ENCODE peak calls at places on chromosome 15, in five cellular contexts. E is CD8-positive, alpha-beta memory T cell; A is Peyer's patch; O is heart left ventricle; U is breast epithelium. V is an unnamed sample.

GRCh38 chr15:60727260-60727659 is 248.3 kb upstream of the ICE2 start:
- DNase-seq in E (no peak), A (no peak), U (no peak), O (no peak), V (no peak)

GRCh38 chr15:41777421-41777973 is 3.2 kb downstream of the MAPKBP1 start:
- DNase-seq in O (no peak), A (no peak), E (no peak), U (no peak), V (no peak)

GRCh38 chr15:70415330-70415884 is 317.7 kb upstream of the TLE3 start:
- DNase-seq in O (no peak), E (no peak), U (no peak), A (no peak), V (no peak)

GRCh38 chr15:80611543-80612080 is 83.5 kb upstream of the ABHD17C start:
- DNase-seq in A (no peak), E (no peak), U (no peak), O (no peak), V (no peak)

GRCh38 chr15:41494922-41495735 is 1.5 kb downstream of the ITPKA start:
- DNase-seq in O (no peak), U (no peak), E (no peak), A (peak; percentile 36), V (peak; percentile 20)

GRCh38 chr15:99411234-99411633 is 154.6 kb upstream of the MEF2A start:
- DNase-seq in E (no peak), O (no peak), A (no peak), U (no peak), V (no peak)

GRCh38 chr15:96264801-96265515 is 65.5 kb upstream of the NR2F2 start:
- DNase-seq in U (no peak), A (no peak), E (no peak), O (no peak), V (no peak)

GRCh38 chr15:89090791-89091666 is 2.8 kb downstream of the ABHD2 start:
- DNase-seq in U (peak; percentile 51), A (peak; percentile 74), E (peak; percentile 11), O (peak; percentile 77), V (peak; percentile 31)

GRCh38 chr15:92821491-92822116 is 78.5 kb upstream of the CHD2 start:
- DNase-seq in O (no peak), E (no peak), A (no peak), U (no peak), V (peak; percentile 47)

GRCh38 chr15:91202510-91202909 is 102.5 kb downstream of the SV2B start:
- DNase-seq in U (no peak), E (no peak), A (no peak), O (no peak), V (no peak)

GRCh38 chr15:42695527-42696071 is 41.3 kb downstream of the CDAN1 start:
- DNase-seq in O (no peak), E (no peak), U (no peak), A (no peak), V (no peak)

GRCh38 chr15:62291262-62291661 is 126.2 kb upstream of the C2CD4B start:
- DNase-seq in E (no peak), O (no peak), U (no peak), A (no peak), V (no peak)

GRCh38 chr15:49769225-49769624 is 148.4 kb downstream of the DTWD1 start:
- DNase-seq in U (no peak), O (no peak), E (no peak), A (no peak), V (no peak)

GRCh38 chr15:70761931-70762468 is 1.4 kb downstream of the UACA start:
- DNase-seq in O (no peak), A (no peak), U (no peak), E (no peak), V (no peak)

GRCh38 chr15:90955911-90956310 is 1.2 kb downstream of the RCCD1 start:
- DNase-seq in O (no peak), U (no peak), E (no peak), A (no peak), V (no peak)

GRCh38 chr15:22960126-22960525 is 20.0 kb downstream of the CYFIP1 start:
- DNase-seq in A (peak; percentile 2), O (no peak), U (no peak), E (no peak), V (no peak)

GRCh38 chr15:69478259-69478687 is 25.7 kb downstream of the RPLP1 start:
- DNase-seq in O (peak; percentile 42), E (peak; percentile 34), U (no peak), A (no peak), V (peak; percentile 43)

GRCh38 chr15:99015677-99016568 is 8.3 kb upstream of the PGPEP1L start:
- DNase-seq in E (no peak), O (no peak), U (no peak), A (no peak), V (no peak)

GRCh38 chr15:25830844-25831443 is 32.2 kb downstream of the ATP10A start:
- DNase-seq in E (no peak), O (no peak), A (no peak), U (peak; percentile 25), V (no peak)

GRCh38 chr15:74780983-74781672 is 752 bp upstream of the CSK start:
- DNase-seq in U (no peak), E (peak; percentile 37), A (peak; percentile 63), O (no peak), V (peak; percentile 89)

GRCh38 chr15:29382862-29383261 is 113.2 kb upstream of the NSMCE3 start:
- DNase-seq in E (no peak), U (no peak), A (no peak), O (no peak), V (no peak)

GRCh38 chr15:85314139-85314538 is 66.3 kb upstream of the AKAP13 start:
- DNase-seq in O (no peak), A (no peak), U (no peak), E (no peak), V (no peak)

GRCh38 chr15:64249406-64249805 is 86.6 kb upstream of the PPIB start:
- DNase-seq in O (no peak), E (no peak), A (no peak), U (no peak), V (no peak)

GRCh38 chr15:95826831-95827230 is 503.7 kb upstream of the NR2F2 start:
- DNase-seq in E (no peak), A (no peak), O (no peak), U (no peak), V (peak; percentile 16)

GRCh38 chr15:99708563-99708962 is 24.7 kb downstream of the LYSMD4 start:
- DNase-seq in A (no peak), U (peak; percentile 64), O (peak; percentile 75), E (no peak), V (no peak)

GRCh38 chr15:64216722-64217428 is 54.1 kb upstream of the PPIB start:
- DNase-seq in U (no peak), E (no peak), A (no peak), O (no peak), V (no peak)

GRCh38 chr15:49458145-49458544 is 35.1 kb downstream of the FGF7 start:
- DNase-seq in O (no peak), A (no peak), U (no peak), E (no peak), V (no peak)

GRCh38 chr15:27059610-27060202 is 88.7 kb downstream of the GABRG3 start:
- DNase-seq in U (no peak), E (no peak), A (no peak), O (no peak), V (peak; percentile 7)

GRCh38 chr15:68187559-68187958 is 17.6 kb downstream of the CALML4 start:
- DNase-seq in U (peak; percentile 76), E (no peak), O (peak; percentile 67), A (no peak), V (no peak)

GRCh38 chr15:85499498-85499897 is 119.1 kb downstream of the AKAP13 start:
- DNase-seq in U (no peak), O (no peak), A (no peak), E (no peak), V (no peak)

GRCh38 chr15:100944237-100944875 is 25.2 kb downstream of the LRRK1 start:
- DNase-seq in O (no peak), E (no peak), A (no peak), U (no peak), V (no peak)
- H3K27ac ChIP-seq in O (no peak overlapping the region), E (no peak overlapping the region), A (no peak overlapping the region), U (peak overlapping the region; percentile 15), V (no peak overlapping the region)

GRCh38 chr15:94231728-94232086 is 346 bp downstream of the MCTP2 start:
- DNase-seq in O (peak; percentile 17), A (no peak), E (peak; percentile 6), U (no peak), V (no peak)
- H3K4me1 ChIP-seq in O (no peaks in the 10 kb centered on the region), A (no peaks in the 10 kb centered on the region), E (peaks cover 32% of the 10 kb centered on the region), U (no peaks in the 10 kb centered on the region), V (peaks cover 22% of the 10 kb centered on the region)

DNA sequence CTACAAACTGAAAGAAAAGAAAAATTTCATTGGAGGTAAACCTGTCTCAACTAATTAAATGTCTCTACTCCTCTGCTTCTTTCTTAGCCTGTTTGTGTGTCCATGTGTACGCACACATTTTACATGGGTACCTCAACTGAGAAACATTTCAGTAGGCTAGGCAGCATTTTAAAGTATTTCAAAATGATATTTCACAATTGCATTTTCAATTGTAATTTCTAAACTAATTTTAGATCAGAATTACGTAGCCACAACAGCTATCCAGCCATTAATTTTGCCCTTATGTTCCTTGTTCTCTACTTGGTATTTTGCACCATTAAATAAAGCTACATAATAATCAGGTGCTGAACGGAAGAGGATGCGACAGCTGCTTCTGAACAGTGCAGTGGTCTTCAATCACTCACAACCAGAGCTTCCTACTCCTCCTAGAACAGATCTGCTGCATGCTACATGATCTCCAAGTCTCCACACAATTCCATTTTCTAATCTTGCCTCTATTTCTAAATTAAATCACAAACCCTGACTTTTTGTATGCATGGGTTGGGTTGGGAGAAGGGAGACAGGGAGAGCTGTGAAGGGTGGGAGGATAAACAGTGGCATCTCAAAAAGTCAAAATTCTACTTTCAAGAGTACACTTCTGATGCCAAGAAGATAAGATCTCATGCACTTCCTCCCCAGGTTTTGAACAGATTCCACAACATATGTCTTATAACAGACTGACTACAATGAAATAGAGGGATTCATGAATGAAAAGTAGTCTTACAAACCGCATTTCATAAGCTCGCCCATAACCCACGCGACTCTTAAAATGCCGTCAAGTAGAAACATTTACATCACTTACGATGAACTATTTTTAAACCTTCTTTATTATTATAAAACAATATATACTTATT is 57.4 kb downstream of the CHSY1 start:
- DNase-seq in O (no peak), U (no peak), E (no peak), A (no peak), V (no peak)
- H3K27ac ChIP-seq in O (no peak overlapping the region), U (peak overlapping the region; percentile 89), E (no peak overlapping the region), A (peak overlapping the region; percentile 22), V (peak overlapping the region; percentile 16)

GRCh38 chr15:59244337-59244736 is 37.7 kb downstream of the LDHAL6B start:
- DNase-seq in A (no peak), O (no peak), E (no peak), U (no peak), V (no peak)
- H3K4me1 ChIP-seq in A (no peaks in the 10 kb centered on the region), O (peaks cover 6% of the 10 kb centered on the region), E (no peaks in the 10 kb centered on the region), U (no peaks in the 10 kb centered on the region), V (peaks cover 11% of the 10 kb centered on the region)

DNA sequence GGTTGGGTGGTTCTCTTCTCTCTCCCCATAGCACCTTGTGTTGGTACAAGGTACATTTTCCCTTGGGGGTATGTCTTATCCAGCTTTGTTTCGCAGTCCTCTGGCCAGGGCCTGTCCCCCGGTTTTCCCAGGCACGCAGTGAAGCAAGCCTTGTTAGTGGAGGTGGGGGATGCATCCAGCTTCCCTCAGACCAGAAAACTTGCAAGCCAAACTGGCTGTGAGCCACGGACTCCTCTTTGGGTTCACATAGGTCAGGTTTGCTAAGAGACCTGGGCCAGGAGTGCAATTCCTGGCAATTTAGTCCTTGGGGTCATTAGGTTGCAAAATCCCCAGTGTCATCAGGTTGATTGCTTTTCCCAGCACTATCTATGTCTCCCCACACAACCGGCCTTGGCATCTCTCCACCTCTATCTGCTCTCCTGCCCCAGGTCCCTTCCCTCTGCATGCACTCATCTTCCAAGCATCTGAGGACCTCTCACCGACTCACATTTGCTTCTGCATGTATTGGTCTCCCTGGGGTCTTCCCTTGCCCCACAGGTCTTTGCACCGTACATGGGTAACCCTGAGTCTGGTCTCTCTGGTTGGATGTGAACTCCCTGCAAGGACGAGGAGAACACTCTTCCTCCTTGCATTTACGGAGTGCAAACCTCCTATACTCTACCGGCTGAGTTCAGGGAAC is 34.2 kb downstream of the BCL2L10 start:
- DNase-seq in O (no peak), A (no peak), U (no peak), E (no peak), V (no peak)
- H3K27ac ChIP-seq in O (no peak overlapping the region), A (peak overlapping the region; percentile 85), U (no peak overlapping the region), E (no peak overlapping the region), V (no peak overlapping the region)